ENCODE peak calls at places on chromosomes 7 and 10, in four cellular contexts. P is fibroblast of lung, N is cardiac muscle cell, E is suprapubic skin. Y is an unnamed sample. For H3K27me3, the result is how much of the 10 kb centered on the place peaks cover.

GRCh38 chr10:91798736-91799579 is 732 bp downstream of the TNKS2 start:
- DNase-seq in P (peak), N (no peak), E (peak), Y (peak)

GRCh38 chr7:138854115-138854645 is 56.2 kb upstream of the ATP6V0A4 start:
- DNase-seq in P (peak), N (no peak), E (no peak), Y (no peak)

GRCh38 chr7:88919484-88920131 is 124.1 kb upstream of the TEX47 start:
- DNase-seq in P (no peak), N (no peak), E (no peak), Y (no peak)

GRCh38 chr7:81150951-81151361 is 232.1 kb upstream of the SEMA3C start:
- DNase-seq in P (peak), N (no peak), E (no peak), Y (peak)

GRCh38 chr7:153942036-153942435 is 110.2 kb upstream of the DPP6 start:
- DNase-seq in P (no peak), N (no peak), E (no peak), Y (no peak)

GRCh38 chr7:28037220-28038010 is 143.2 kb downstream of the JAZF1 start:
- DNase-seq in P (peak), N (no peak), E (no peak), Y (peak)

GRCh38 chr7:51242881-51243518 is 73.6 kb downstream of the COBL start:
- DNase-seq in P (no peak), N (no peak), E (no peak), Y (no peak)

GRCh38 chr10:50216894-50217293 is 34.4 kb downstream of the ASAH2 start:
- DNase-seq in P (peak), N (no peak), E (no peak), Y (no peak)

GRCh38 chr10:102616071-102616770 is 28.1 kb upstream of the TRIM8 start:
- DNase-seq in P (no peak), N (peak), E (no peak), Y (no peak)

GRCh38 chr7:3575753-3576531 is 274.9 kb downstream of the SDK1 start:
- DNase-seq in P (no peak), N (no peak), E (no peak), Y (no peak)

GRCh38 chr10:124287071-124287685 is 131.5 kb downstream of the OAT start:
- DNase-seq in P (no peak), N (no peak), E (peak), Y (peak)

GRCh38 chr7:134910968-134911367 is 75.3 kb upstream of the AGBL3 start:
- DNase-seq in P (no peak), N (no peak), E (no peak), Y (no peak)

GRCh38 chr7:137242616-137243015 is 100.9 kb downstream of the PTN start:
- DNase-seq in P (no peak), N (no peak), E (no peak), Y (no peak)

GRCh38 chr10:91587710-91588638 is 44.9 kb downstream of the PPP1R3C start:
- DNase-seq in P (peak), N (peak), E (no peak), Y (no peak)

GRCh38 chr7:47885309-47886000 is 62.8 kb downstream of the PKD1L1 start:
- DNase-seq in P (no peak), N (no peak), E (no peak), Y (no peak)

GRCh38 chr7:71477441-71477840 is 345.5 kb downstream of the GALNT17 start:
- DNase-seq in P (no peak), N (no peak), E (no peak), Y (no peak)
- H3K27ac ChIP-seq in P (no peak), N (no peak), E (no peak), Y (no peak)

DNA sequence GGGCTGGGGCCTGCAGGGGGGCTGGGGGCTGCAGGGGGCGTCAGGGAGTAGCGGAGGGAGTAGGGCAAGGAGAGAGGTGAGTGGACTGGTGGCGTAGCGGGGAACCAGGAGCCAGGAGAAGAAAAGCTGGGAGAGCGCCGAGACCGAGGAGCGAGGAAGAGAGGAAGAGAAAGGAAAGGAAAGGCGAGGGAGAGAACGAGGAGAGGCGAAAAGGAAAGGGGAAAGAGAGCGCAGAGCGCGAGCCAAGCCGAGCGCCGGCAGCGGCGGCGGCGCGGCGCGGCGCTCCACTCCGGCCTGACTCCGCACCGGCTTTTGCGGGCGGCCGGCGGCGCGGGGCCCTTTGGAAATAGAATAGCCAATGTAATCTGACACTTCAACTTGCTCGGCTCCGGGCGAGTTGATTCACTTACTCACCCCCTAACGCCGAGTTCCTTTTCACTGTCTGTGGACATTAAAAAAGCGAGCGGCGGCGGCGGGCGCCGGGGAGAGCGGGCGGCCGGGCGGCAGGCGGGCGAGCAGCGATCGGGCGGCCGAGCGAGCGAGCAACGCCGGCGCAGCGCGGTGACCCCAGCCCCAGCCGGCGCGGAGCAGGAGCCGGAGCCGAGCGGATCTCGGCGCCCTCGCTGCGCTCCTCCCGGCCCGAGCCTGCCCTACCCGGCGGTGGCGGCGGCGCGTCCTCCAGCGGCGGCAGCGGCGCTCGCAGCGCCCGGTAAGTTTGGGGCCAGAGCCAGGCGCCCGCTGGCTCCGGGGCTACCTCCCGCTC is at the start of gene ZMIZ1:
- DNase-seq in P (peak), N (peak), E (peak), Y (peak)
- TF ChIP-seq CTCF in P (no peak), N (peak), E (no peak), Y (no peak)

GRCh38 chr7:101368422-101369165 is 5.9 kb downstream of the COL26A1 start:
- DNase-seq in P (no peak), N (no peak), E (no peak), Y (peak)
- H3K27me3 ChIP-seq in P (under half), N (under half), E (half or more), Y (under half)

GRCh38 chr7:130560972-130561371 is 69.1 kb downstream of the MEST start:
- DNase-seq in P (peak), N (no peak), E (no peak), Y (peak)

GRCh38 chr7:130566898-130567280 is 75.0 kb downstream of the MEST start:
- DNase-seq in P (no peak), N (no peak), E (no peak), Y (no peak)

GRCh38 chr7:130566168-130566897 is 74.4 kb downstream of the MEST start:
- DNase-seq in P (peak), N (no peak), E (no peak), Y (no peak)
- H3K27ac ChIP-seq in P (no peak), N (no peak), E (no peak), Y (no peak)

GRCh38 chr10:89238956-89239713 is 12.4 kb downstream of the LIPA start:
- DNase-seq in P (no peak), N (peak), E (no peak), Y (no peak)
- TF ChIP-seq CTCF in P (no peak), N (no peak), E (no peak), Y (no peak)

Y was measured in osteoblast.